ENCODE peak calls at places on chromosome 18, in five cellular contexts. Z, B, Y, R and N are unnamed samples.

GRCh38 chr18:27239669-27240068 is 54.6 kb upstream of the CHST9 start:
- DNase-seq in Z (no peak), B (no peak), Y (no peak), R (no peak), N (no peak)

GRCh38 chr18:76981388-76981968 is 151.1 kb downstream of the MBP start:
- DNase-seq in Z (no peak), B (no peak), Y (no peak), R (no peak), N (no peak)

GRCh38 chr18:74682998-74683311 is 85.3 kb downstream of the ZNF407 start:
- DNase-seq in Z (no peak), B (no peak), Y (no peak), R (no peak), N (no peak)

GRCh38 chr18:38966846-38967245 is 1401.2 kb upstream of the CELF4 start:
- DNase-seq in Z (no peak), B (no peak), Y (no peak), R (no peak), N (no peak)

GRCh38 chr18:21702602-21703001 is 2.0 kb downstream of the ABHD3 start:
- DNase-seq in Z (no peak), B (no peak), Y (no peak), R (no peak), N (no peak)

GRCh38 chr18:5463390-5463789 is 80.4 kb downstream of the EPB41L3 start:
- DNase-seq in Z (peak; percentile 94), B (peak; percentile 84), Y (no peak), R (no peak), N (peak; percentile 56)

GRCh38 chr18:48949051-48949605 is 1.6 kb downstream of the SMAD7 start:
- DNase-seq in Z (no peak), B (peak; percentile 75), Y (peak; percentile 60), R (no peak), N (no peak)

GRCh38 chr18:78726326-78727056 is 253.1 kb upstream of the SALL3 start:
- DNase-seq in Z (no peak), B (peak; percentile 37), Y (no peak), R (no peak), N (no peak)

GRCh38 chr18:5705393-5705792 is 161.6 kb upstream of the EPB41L3 start:
- DNase-seq in Z (no peak), B (no peak), Y (no peak), R (no peak), N (no peak)

GRCh38 chr18:384897-385296 is 115.6 kb downstream of the COLEC12 start:
- DNase-seq in Z (no peak), B (no peak), Y (no peak), R (no peak), N (no peak)

GRCh38 chr18:33580540-33580939 is 2.5 kb downstream of the ASXL3 start:
- DNase-seq in Z (no peak), B (no peak), Y (no peak), R (no peak), N (no peak)

GRCh38 chr18:55997156-55997561 is 409.2 kb upstream of the TCF4 start:
- DNase-seq in Z (peak; percentile 19), B (no peak), Y (no peak), R (no peak), N (no peak)

GRCh38 chr18:58392336-58393000 is 236.4 kb downstream of the ALPK2 start:
- DNase-seq in Z (peak; percentile 64), B (no peak), Y (no peak), R (no peak), N (no peak)